ENCODE peak calls at places on chromosome 11, in seven cellular contexts. S is stomach, B is left ventricle myocardium inferior, V is prostate gland, X is PC-3, F is cardiac muscle cell, G is ovary. D is an unnamed sample.

GRCh38 chr11:23732026-23732425 is 764.8 kb upstream of the LUZP2 start:
- DNase-seq in S (no peak), B (no peak), V (no peak), X (no peak), F (no peak), G (no peak), D (no peak)

GRCh38 chr11:106644824-106645223 is 373.5 kb downstream of the GUCY1A2 start:
- DNase-seq in S (no peak), B (no peak), V (no peak), X (peak; percentile 57), F (peak; percentile 46), G (no peak), D (no peak)

GRCh38 chr11:61027141-61027840 is 55.8 kb downstream of the CD6 start:
- DNase-seq in S (no peak), B (no peak), V (no peak), X (no peak), F (no peak), G (no peak), D (no peak)

GRCh38 chr11:24935059-24935458 is 438.2 kb downstream of the LUZP2 start:
- DNase-seq in S (no peak), B (no peak), V (no peak), X (peak; percentile 30), F (no peak), G (no peak), D (no peak)

GRCh38 chr11:9459573-9460321 is 1.1 kb upstream of the ZNF143 start:
- DNase-seq in S (no peak), B (no peak), V (peak; percentile 12), X (peak; percentile 38), F (peak; percentile 79), G (no peak), D (no peak)

GRCh38 chr11:12684821-12685220 is 10.6 kb downstream of the TEAD1 start:
- DNase-seq in S (peak; percentile 34), B (no peak), V (no peak), X (no peak), F (no peak), G (no peak), D (no peak)

GRCh38 chr11:94737171-94737611 is 31.0 kb upstream of the AMOTL1 start:
- DNase-seq in S (no peak), B (no peak), V (no peak), X (peak; percentile 97), F (no peak), G (no peak), D (no peak)

GRCh38 chr11:8671242-8671641 is 11.2 kb downstream of the TRIM66 start:
- DNase-seq in S (no peak), B (peak; percentile 30), V (no peak), X (peak; percentile 80), F (peak; percentile 94), G (peak; percentile 46), D (no peak)

GRCh38 chr11:104984818-104985217 is 16.4 kb upstream of the CASP4 start:
- DNase-seq in S (no peak), B (no peak), V (no peak), X (no peak), F (peak; percentile 18), G (no peak), D (no peak)

GRCh38 chr11:115663790-115664189 is 159.6 kb upstream of the CADM1 start:
- DNase-seq in S (no peak), B (no peak), V (no peak), X (no peak), F (no peak), G (no peak), D (no peak)

GRCh38 chr11:83249972-83250593 is 36.1 kb downstream of the CCDC90B start:
- DNase-seq in S (no peak), B (no peak), V (peak; percentile 8), X (peak; percentile 70), F (peak; percentile 69), G (no peak), D (no peak)

GRCh38 chr11:81036168-81036870 is 1595.5 kb upstream of the TENM4 start:
- DNase-seq in S (no peak), B (no peak), V (no peak), X (no peak), F (no peak), G (no peak), D (no peak)

GRCh38 chr11:23455291-23455864 is 595.1 kb upstream of the CCDC179 start:
- DNase-seq in S (no peak), B (no peak), V (no peak), X (no peak), F (no peak), G (no peak), D (no peak)

GRCh38 chr11:27611946-27612455 is 88.3 kb downstream of the BDNF start:
- DNase-seq in S (no peak), B (no peak), V (no peak), X (no peak), F (no peak), G (no peak), D (no peak)

GRCh38 chr11:131889760-131890620 is 519.6 kb downstream of the NTM start:
- DNase-seq in S (no peak), B (no peak), V (no peak), X (no peak), F (peak; percentile 23), G (no peak), D (no peak)

DNA sequence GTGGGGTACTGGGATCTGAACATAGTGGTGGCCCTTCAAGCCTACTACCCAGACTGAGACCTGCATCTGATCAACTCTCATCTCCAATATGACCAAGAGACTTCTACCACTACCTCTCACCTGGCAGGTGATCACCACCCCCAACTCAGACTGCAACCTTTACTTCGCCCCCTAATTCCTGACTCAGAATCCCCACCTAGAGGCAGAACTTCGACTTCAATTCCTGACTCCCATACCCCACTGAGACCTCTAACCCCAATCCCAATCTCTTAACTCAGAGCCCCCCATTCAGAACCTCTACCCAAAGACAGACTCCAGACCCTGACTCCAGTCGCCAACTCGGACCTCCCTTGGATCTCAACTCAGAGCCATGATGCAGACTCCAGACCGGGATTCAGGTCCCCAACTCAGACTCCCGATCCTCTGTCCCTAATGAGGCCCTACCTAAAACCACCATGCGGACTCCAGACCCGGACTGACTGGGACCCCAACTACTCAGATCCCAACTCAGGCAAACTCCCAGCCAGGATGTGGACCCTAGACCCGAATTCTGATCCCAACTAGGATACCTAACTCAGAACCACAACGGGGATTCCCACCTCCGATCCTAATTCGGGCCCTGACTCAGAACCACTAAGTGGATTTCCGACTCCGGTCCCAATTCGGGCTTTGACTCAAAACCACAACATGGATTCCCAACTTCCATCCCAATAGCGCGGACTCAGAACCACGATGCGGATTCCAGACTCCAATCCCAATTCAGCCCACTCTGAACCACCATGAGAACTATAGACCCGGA is 1.2 kb downstream of the KCNQ1OT1 start:
- DNase-seq in S (no peak), B (peak; percentile 5), V (no peak), X (peak; percentile 11), F (no peak), G (no peak), D (no peak)
- H3K4me1 ChIP-seq in S (peaks cover 76% of the 10 kb centered on the region), B (peaks cover 43% of the 10 kb centered on the region), V (no peaks in the 10 kb centered on the region), X (peaks cover 13% of the 10 kb centered on the region), F (peaks cover 31% of the 10 kb centered on the region), G (peaks cover 8% of the 10 kb centered on the region), D (no peaks in the 10 kb centered on the region)

DNA sequence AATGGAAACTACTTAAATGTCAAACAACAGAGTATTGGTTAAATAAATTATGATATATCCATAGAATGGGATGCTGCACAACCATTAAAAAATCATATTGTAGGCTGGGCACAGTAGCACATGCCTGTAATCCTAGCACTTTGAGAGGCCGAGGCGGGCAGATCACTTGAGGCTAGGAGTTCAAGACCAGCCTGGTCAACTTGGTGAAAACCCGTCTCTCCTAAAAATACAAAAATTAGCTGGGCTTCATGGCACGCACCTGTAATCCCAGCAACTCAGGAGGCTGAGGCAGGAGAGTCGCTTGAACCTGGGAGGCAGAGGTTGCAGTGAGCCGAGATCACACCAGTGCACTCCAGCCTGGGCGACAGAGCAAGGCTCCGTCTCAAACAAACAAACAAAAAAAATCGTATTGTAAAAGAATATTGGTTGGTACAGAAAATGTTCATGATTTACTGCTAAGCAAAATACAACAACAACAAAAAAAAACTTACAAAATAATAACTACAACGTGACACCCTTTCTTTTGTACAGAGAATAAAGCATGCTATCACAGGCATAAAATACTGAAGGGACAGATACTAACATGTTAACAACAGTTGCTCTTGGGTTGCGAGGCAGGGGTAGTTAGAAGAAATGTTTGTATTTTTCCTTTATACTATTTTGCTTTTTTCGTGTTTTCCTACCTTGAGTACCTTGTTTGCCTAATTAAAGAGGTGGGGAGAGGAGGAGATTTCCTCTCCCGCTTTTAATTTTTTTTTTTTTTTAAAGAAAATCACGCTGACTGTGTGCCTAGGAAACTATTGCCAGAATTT is 21.3 kb upstream of the RRAS2 start:
- DNase-seq in S (no peak), B (no peak), V (no peak), X (no peak), F (no peak), G (no peak), D (no peak)
- H3K27ac ChIP-seq in S (no peak overlapping the region), B (peak overlapping the region; percentile 91), V (peak overlapping the region; percentile 78), X (no peak overlapping the region), F (no peak overlapping the region), G (no peak overlapping the region), D (no peak overlapping the region)

GRCh38 chr11:71155846-71156245 is 96.5 kb downstream of the SHANK2 start:
- DNase-seq in S (no peak), B (no peak), V (no peak), X (no peak), F (no peak), G (no peak), D (no peak)

GRCh38 chr11:71150859-71151258 is 101.5 kb downstream of the SHANK2 start:
- DNase-seq in S (no peak), B (no peak), V (no peak), X (no peak), F (no peak), G (no peak), D (no peak)

GRCh38 chr11:71154406-71154805 is 98.0 kb downstream of the SHANK2 start:
- DNase-seq in S (no peak), B (no peak), V (no peak), X (no peak), F (no peak), G (no peak), D (no peak)

GRCh38 chr11:71151561-71151960 is 100.8 kb downstream of the SHANK2 start:
- DNase-seq in S (no peak), B (no peak), V (no peak), X (no peak), F (no peak), G (no peak), D (no peak)

DNA sequence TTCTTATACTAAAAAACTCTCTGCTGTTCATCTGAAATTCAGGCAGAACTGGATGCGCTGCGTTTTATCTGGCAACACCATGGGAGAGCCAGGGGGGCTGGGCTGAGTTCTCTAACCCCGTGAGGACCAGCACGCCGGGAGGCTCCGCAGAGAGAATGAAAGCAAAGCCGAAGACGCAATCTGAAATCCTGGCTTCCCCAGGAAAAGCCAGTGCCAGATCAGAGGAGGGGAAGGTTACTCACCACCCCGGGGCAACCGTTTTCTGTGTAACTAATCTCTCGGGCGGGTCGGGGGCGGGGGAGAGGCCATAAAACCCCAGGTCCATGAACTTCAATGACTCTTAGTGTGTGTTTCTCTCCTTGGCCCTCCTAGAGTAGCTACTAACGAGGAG is 99.4 kb downstream of the SHANK2 start:
- DNase-seq in S (no peak), B (no peak), V (no peak), X (peak; percentile 92), F (peak; percentile 12), G (no peak), D (no peak)
- H3K4me3 ChIP-seq in S (peak overlapping the region; percentile 18), B (no peak overlapping the region), V (no peak overlapping the region), X (peak overlapping the region; percentile 65), F (no peak overlapping the region), G (no peak overlapping the region), D (peak overlapping the region; percentile 27)

DNA sequence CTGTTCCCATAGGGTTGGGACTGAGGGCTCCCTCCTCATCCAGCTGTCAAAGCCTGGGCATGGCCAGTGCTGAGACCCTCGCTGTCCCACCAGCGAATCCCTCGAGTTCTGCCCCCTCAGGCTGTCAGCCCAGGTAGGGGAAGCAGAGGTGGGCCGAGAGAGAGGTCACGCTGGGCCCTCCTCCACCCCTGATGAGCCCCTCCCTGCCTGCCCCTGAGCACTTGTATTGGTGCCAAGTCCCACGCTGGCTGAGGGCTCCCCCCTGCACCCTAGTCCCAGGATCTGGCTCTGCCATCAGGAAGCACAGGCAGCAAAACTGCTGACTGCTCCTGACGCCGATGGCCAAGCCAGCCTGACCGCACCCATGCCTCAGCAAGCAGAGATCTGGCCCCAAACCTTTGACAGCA is 3.3 kb downstream of the PRR33 start:
- DNase-seq in S (no peak), B (no peak), V (no peak), X (no peak), F (no peak), G (peak; percentile 14), D (no peak)
- H3K4me1 ChIP-seq in S (peaks cover 3% of the 10 kb centered on the region), B (peaks cover 27% of the 10 kb centered on the region), V (no peaks in the 10 kb centered on the region), X (no peaks in the 10 kb centered on the region), F (no peaks in the 10 kb centered on the region), G (no peaks in the 10 kb centered on the region), D (peaks cover 5% of the 10 kb centered on the region)